ENCODE peak calls at places on chromosomes 3 and 15, in six cellular contexts. T, H, Y, X, E and O are unnamed samples.

GRCh38 chr3:157752952-157753351 is 249.7 kb upstream of the VEPH1 start:
- DNase-seq in T (no peak), H (no peak), Y (no peak), X (no peak), E (no peak), O (no peak)

GRCh38 chr15:61974759-61975158 is 85.5 kb downstream of the VPS13C start:
- DNase-seq in T (no peak), H (no peak), Y (no peak), X (no peak), E (no peak), O (no peak)

GRCh38 chr3:11662392-11662990 is 18.8 kb upstream of the VGLL4 start:
- DNase-seq in T (no peak), H (no peak), Y (no peak), X (no peak), E (no peak), O (no peak)

GRCh38 chr3:133049491-133049890 is 11.3 kb downstream of the TMEM108 start:
- DNase-seq in T (no peak), H (no peak), Y (no peak), X (no peak), E (no peak), O (no peak)

GRCh38 chr15:79960502-79961217 is 10.3 kb downstream of the BCL2A1 start:
- DNase-seq in T (no peak), H (no peak), Y (no peak), X (no peak), E (no peak), O (no peak)

GRCh38 chr15:49521802-49522201 is 98.8 kb downstream of the FGF7 start:
- DNase-seq in T (no peak), H (no peak), Y (no peak), X (no peak), E (peak), O (no peak)

GRCh38 chr3:142815803-142816202 is 73.1 kb downstream of the PCOLCE2 start:
- DNase-seq in T (no peak), H (no peak), Y (no peak), X (no peak), E (no peak), O (no peak)

GRCh38 chr3:181313379-181313778 is 323.8 kb upstream of the DNAJC19 start:
- DNase-seq in T (no peak), H (no peak), Y (no peak), X (no peak), E (no peak), O (no peak)

GRCh38 chr3:150222646-150223045 is 185.5 kb upstream of the TSC22D2 start:
- DNase-seq in T (no peak), H (no peak), Y (no peak), X (no peak), E (no peak), O (no peak)

GRCh38 chr3:166360702-166361101 is 523.5 kb upstream of the BCHE start:
- DNase-seq in T (no peak), H (no peak), Y (no peak), X (no peak), E (no peak), O (no peak)

GRCh38 chr3:188779537-188779936 is 392.2 kb upstream of the TPRG1 start:
- DNase-seq in T (no peak), H (no peak), Y (no peak), X (no peak), E (no peak), O (no peak)

GRCh38 chr3:11820540-11821041 is 26.1 kb downstream of the TAMM41 start:
- DNase-seq in T (no peak), H (no peak), Y (peak), X (no peak), E (peak), O (no peak)

GRCh38 chr3:35592589-35593295 is 46.6 kb upstream of the ARPP21 start:
- DNase-seq in T (peak), H (no peak), Y (no peak), X (no peak), E (peak), O (no peak)

GRCh38 chr3:107458871-107459270 is 63.9 kb upstream of the BBX start:
- DNase-seq in T (no peak), H (no peak), Y (no peak), X (no peak), E (no peak), O (no peak)

GRCh38 chr3:2024037-2024436 is 74.6 kb upstream of the CNTN4 start:
- DNase-seq in T (no peak), H (no peak), Y (no peak), X (no peak), E (peak), O (no peak)

GRCh38 chr3:55006277-55006676 is 78.4 kb upstream of the LRTM1 start:
- DNase-seq in T (no peak), H (no peak), Y (no peak), X (no peak), E (no peak), O (no peak)

GRCh38 chr3:40211579-40211978 is 97.9 kb upstream of the EIF1B start:
- DNase-seq in T (no peak), H (no peak), Y (no peak), X (no peak), E (no peak), O (no peak)

GRCh38 chr3:172383306-172383796 is 64.9 kb downstream of the GHSR start:
- DNase-seq in T (no peak), H (no peak), Y (no peak), X (no peak), E (no peak), O (no peak)

GRCh38 chr3:154244644-154245043 is 79.6 kb downstream of the DHX36 start:
- DNase-seq in T (no peak), H (no peak), Y (no peak), X (no peak), E (no peak), O (no peak)

GRCh38 chr3:141491929-141492328 is 5.1 kb downstream of the RASA2 start:
- DNase-seq in T (no peak), H (no peak), Y (no peak), X (no peak), E (no peak), O (no peak)

GRCh38 chr3:22960326-22960984 is 242.7 kb upstream of the UBE2E2 start:
- DNase-seq in T (no peak), H (peak), Y (peak), X (no peak), E (peak), O (peak)

GRCh38 chr3:59935025-59935424 is 885.2 kb upstream of the CFAP20DC start:
- DNase-seq in T (peak), H (no peak), Y (no peak), X (no peak), E (peak), O (peak)

GRCh38 chr15:56215769-56216168 is 27.9 kb downstream of the RFX7 start:
- DNase-seq in T (no peak), H (no peak), Y (no peak), X (no peak), E (no peak), O (no peak)

GRCh38 chr15:47475336-47475735 is 242.0 kb upstream of the SEMA6D start:
- DNase-seq in T (no peak), H (no peak), Y (no peak), X (no peak), E (no peak), O (no peak)

GRCh38 chr3:185983495-185984141 is 45.8 kb upstream of the TRA2B start:
- DNase-seq in T (peak), H (peak), Y (peak), X (peak), E (peak), O (no peak)

GRCh38 chr3:14598143-14598569 is 53.4 kb upstream of the CCDC174 start:
- DNase-seq in T (no peak), H (peak), Y (no peak), X (peak), E (peak), O (no peak)

GRCh38 chr15:68528891-68529290 is 49.9 kb upstream of the CORO2B start:
- DNase-seq in T (no peak), H (no peak), Y (no peak), X (no peak), E (no peak), O (no peak)

DNA sequence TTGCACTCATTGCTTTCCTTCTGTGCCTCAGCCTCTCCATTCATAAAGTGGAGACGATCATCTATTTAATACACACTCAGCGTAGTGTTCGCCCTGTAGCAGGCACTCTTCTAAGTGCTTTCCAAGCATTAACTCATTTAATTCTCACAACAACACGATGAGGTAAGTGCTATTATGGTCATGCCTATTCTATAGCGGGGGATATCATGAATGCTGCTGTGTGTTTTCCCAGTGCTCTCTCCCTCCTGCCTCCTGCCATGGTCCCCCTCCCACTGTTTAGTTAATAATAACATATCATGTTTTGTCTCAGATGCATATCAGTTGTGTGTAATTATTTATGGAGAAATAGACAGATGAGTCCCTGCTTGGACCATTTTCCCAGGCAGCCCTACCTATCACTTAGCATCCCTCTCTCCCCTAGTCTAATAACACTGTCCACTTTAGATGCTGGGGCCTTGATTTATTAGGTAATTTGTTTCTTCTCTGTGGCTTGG is 122.8 kb upstream of the TLE3 start:
- DNase-seq in T (no peak), H (no peak), Y (no peak), X (no peak), E (no peak), O (no peak)
- H3K4me3 ChIP-seq in T (no peak), H (no peak), Y (no peak), X (no peak), E (no peak), O (no peak)

GRCh38 chr3:16456784-16457415 is 56.6 kb downstream of the RFTN1 start:
- DNase-seq in T (no peak), H (no peak), Y (no peak), X (no peak), E (no peak), O (no peak)

GRCh38 chr3:16455946-16456345 is 57.6 kb downstream of the RFTN1 start:
- DNase-seq in T (no peak), H (no peak), Y (no peak), X (no peak), E (no peak), O (no peak)

GRCh38 chr3:16460273-16460672 is 53.2 kb downstream of the RFTN1 start:
- DNase-seq in T (no peak), H (no peak), Y (no peak), X (no peak), E (no peak), O (no peak)

GRCh38 chr3:16452265-16452664 is 61.2 kb downstream of the RFTN1 start:
- DNase-seq in T (no peak), H (no peak), Y (no peak), X (no peak), E (no peak), O (no peak)

GRCh38 chr3:16455001-16455400 is 58.5 kb downstream of the RFTN1 start:
- DNase-seq in T (no peak), H (no peak), Y (peak), X (no peak), E (no peak), O (no peak)
- H3K4me3 ChIP-seq in T (no peak), H (no peak), Y (no peak), X (no peak), E (no peak), O (no peak)

DNA sequence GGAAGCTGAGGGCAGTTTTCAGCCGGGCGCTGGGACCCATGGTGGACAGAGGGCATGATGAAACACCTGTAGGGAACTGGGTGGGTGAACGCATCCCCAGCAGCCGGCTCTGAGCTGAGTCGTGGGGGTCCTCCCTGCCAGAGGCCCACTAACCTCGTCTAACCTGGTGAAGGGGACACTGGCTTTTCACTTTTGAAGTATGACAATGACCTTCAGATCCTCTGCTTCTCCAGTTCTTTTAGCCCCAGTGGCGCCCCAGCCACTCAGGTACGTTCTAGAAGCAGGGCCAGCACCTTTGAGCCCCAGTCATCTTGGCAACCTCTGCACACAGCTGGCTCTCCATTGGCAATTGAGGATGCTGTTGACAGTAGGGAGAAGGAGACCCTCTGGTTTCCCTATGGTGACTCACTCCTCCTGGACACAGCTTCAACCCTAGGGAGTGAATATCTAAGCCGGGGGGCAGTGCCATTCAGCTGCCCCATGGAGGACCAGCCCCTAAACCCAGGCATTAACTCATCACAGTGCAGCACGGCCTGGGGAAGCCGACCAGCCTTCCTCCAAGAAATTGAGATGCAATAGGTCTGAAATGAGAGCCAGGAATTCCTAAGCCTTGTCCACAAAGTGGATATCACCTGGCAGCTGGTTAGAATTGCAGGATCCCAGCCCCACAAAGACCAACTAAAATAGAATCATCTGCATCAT is 46.1 kb downstream of the CMTM6 start:
- DNase-seq in T (no peak), H (no peak), Y (no peak), X (no peak), E (no peak), O (no peak)
- H3K4me3 ChIP-seq in T (no peak), H (no peak), Y (no peak), X (no peak), E (no peak), O (no peak)

DNA sequence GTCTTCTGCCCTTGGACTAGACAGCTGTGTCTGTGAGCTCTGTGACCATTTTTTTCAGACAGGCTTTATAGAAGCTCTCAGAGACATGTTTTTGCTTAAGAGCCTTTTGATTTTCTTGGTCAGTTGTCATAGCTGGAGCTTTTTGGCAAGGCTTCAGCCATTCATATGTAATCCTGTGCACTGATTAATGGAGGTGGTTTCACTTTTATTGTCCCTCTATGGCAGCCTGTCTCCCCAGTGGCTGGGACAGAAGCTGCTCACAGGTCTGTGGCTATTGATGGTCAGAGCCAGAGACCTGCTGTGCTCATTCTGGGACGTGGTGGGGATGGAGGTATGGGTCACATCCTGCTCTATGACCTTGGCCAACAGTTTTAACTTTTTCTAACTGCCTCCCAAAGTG is 226.6 kb upstream of the LRRFIP2 start:
- DNase-seq in T (no peak), H (no peak), Y (no peak), X (no peak), E (no peak), O (no peak)
- H3K4me3 ChIP-seq in T (no peak), H (no peak), Y (no peak), X (no peak), E (no peak), O (no peak)

DNA sequence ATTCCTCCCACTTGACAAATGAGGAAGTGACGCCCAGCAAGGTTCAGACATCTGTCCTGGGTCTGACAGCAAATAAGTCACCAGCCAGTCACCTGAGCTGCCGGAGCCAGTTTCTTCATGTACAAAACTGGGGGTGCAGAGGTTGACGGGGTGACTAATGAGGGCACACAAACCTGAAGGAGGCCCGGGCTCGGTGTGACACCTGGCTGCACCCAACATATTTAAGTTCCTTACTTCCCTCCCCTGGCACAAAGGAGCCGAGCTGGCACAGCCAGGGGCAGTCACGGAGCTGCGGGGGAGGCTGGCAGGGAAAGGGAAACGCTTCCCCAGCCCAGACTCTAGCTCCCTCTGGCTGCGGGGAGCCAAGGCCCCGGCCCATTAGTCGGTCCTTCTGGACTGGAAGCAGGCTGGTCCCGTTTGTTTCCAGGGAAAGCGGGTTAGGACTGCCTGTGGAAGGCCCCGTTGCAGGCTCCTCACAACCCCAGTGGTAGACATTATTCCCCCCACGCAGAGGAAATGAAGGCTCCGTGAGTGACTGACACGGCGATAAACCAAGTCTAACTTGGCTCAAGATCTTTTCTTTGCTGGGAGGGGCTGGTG is 2.3 kb downstream of the FBXL22 start:
- DNase-seq in T (peak), H (no peak), Y (peak), X (no peak), E (peak), O (peak)
- H3K4me3 ChIP-seq in T (peak), H (no peak), Y (peak), X (no peak), E (peak), O (peak)

DNA sequence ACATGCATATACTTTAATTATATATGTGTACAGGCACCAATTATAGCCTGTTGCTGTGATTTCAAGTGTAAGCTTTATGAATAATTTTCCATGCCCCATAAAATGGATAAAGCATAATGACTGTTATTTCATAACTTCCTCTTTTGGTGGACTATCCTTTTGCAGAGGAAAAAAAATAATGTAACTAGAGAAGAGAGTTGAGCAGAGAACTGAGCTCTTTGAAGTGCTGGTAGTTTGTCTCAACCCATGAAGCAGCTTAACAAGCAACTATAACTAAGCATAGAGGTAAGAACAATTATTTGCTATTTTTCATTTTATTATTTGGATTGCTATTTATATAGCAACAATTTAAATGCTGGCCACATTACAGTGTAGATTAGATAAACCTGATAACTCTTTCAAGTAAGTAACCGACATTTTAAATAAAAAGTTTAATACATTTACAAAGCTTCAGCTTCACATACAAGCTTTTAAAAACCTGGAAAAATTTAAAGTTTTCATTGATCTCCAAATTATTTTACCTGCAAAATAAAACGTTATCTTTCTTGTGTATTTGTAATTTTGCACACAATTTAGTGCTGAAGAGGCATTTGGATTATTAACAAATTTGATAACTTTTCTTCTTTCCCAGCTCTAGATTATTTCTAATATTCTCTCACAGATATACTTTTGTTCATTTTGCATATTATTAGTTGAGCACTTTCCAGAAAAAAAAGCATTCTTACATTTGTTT is 24.4 kb upstream of the MBNL1 start:
- DNase-seq in T (peak), H (no peak), Y (no peak), X (no peak), E (peak), O (no peak)
- H3K4me3 ChIP-seq in T (peak), H (no peak), Y (no peak), X (no peak), E (peak), O (peak)

GRCh38 chr3:44444437-44444836 is 33.0 kb downstream of the ZNF445 start:
- DNase-seq in T (no peak), H (no peak), Y (no peak), X (no peak), E (no peak), O (no peak)

GRCh38 chr3:44434834-44435510 is 42.5 kb downstream of the ZNF445 start:
- DNase-seq in T (no peak), H (no peak), Y (no peak), X (no peak), E (no peak), O (no peak)

GRCh38 chr3:44442591-44443309 is 34.7 kb downstream of the ZNF445 start:
- DNase-seq in T (no peak), H (no peak), Y (no peak), X (no peak), E (no peak), O (no peak)

GRCh38 chr3:44437800-44438199 is 39.7 kb downstream of the ZNF445 start:
- DNase-seq in T (no peak), H (no peak), Y (no peak), X (no peak), E (no peak), O (no peak)

DNA sequence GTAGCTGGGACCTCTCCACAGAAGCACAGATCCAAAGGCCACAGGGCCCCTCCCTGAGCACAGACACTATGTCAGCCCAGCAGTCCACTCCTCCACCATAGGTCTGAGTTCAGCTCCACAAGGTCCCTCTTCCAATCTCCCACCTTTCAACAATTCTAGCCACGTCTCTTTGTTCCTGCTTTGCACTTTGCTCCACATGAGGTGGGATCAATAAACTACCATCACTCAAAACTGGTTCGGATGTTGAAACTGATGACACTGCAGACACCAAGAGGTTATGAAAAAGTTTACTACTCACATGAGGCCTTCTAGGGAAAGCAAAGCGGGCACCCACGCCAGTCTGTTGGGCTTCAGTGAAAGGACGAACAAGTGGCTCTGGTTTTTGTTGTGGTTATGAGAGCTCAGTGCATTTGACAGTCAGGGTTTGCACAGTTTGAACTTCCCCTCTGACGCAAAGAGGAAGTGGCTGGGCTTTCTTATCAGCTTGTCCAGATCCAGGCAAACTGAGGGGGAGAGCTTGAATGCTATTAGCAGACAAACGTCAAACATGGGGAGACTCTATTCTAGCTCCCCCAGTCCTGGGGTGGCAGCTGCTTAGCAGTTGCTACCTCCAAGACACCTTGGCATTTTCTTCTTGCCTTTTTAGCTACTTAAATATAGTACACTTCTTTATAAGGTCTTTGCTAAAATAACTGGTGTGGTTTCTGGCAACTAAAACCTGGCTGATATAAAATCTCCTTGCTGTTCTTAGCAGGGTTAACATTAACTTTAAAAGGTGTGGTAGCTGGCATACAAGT is 37.8 kb downstream of the ZNF445 start:
- DNase-seq in T (peak), H (no peak), Y (peak), X (no peak), E (peak), O (peak)
- H3K4me3 ChIP-seq in T (no peak), H (no peak), Y (no peak), X (no peak), E (no peak), O (no peak)